ENCODE peak calls at places on chromosomes 3 and 15, in four cellular contexts. C, L, X and P are unnamed samples.
A peak's percentile ranks its signal among the peaks of the same experiment; 100 is the strongest.

GRCh38 chr3:97817965-97818364 is 3.8 kb upstream of the CRYBG3 start:
- DNase-seq in C (no peak), L (no peak), X (no peak), P (no peak)

GRCh38 chr3:105093371-105093770 is 273.3 kb upstream of the ALCAM start:
- DNase-seq in C (no peak), L (no peak), X (no peak), P (no peak)

GRCh38 chr3:195240939-195241338 is 30.0 kb downstream of the XXYLT1 start:
- DNase-seq in C (no peak), L (no peak), X (peak; percentile 77), P (no peak)

GRCh38 chr15:72784233-72784876 is 797 bp upstream of the ADPGK start:
- DNase-seq in C (peak; percentile 91), L (peak; percentile 92), X (no peak), P (peak; percentile 91)

GRCh38 chr3:9373443-9373842 is 10.6 kb downstream of the THUMPD3 start:
- DNase-seq in C (no peak), L (no peak), X (no peak), P (no peak)

GRCh38 chr3:65751123-65751700 is 287.5 kb downstream of the MAGI1 start:
- DNase-seq in C (peak; percentile 50), L (peak; percentile 64), X (no peak), P (peak; percentile 44)

GRCh38 chr3:149386299-149386606 is 8.8 kb upstream of the TM4SF1 start:
- DNase-seq in C (no peak), L (no peak), X (no peak), P (no peak)

GRCh38 chr3:78633626-78634025 is 1134.2 kb downstream of the ROBO1 start:
- DNase-seq in C (no peak), L (peak; percentile 69), X (no peak), P (no peak)

GRCh38 chr3:179546814-179547241 is 15.9 kb upstream of the ACTL6A start:
- DNase-seq in C (no peak), L (no peak), X (no peak), P (no peak)

GRCh38 chr3:69079269-69080159 is 651 bp downstream of the UBA3 start:
- DNase-seq in C (no peak), L (no peak), X (no peak), P (no peak)

GRCh38 chr15:43235536-43235935 is 14.7 kb upstream of the EPB42 start:
- DNase-seq in C (no peak), L (no peak), X (no peak), P (no peak)

GRCh38 chr3:6799264-6799915 is 61.5 kb upstream of the GRM7 start:
- DNase-seq in C (peak; percentile 6), L (peak; percentile 9), X (no peak), P (peak; percentile 7)

GRCh38 chr3:25834346-25834745 is 44.5 kb downstream of the OXSM start:
- DNase-seq in C (no peak), L (no peak), X (no peak), P (no peak)

GRCh38 chr15:92650256-92650655 is 5.3 kb downstream of the FAM174B start:
- DNase-seq in C (peak; percentile 29), L (peak; percentile 47), X (peak; percentile 72), P (no peak)

GRCh38 chr3:115814778-115815380 is 191.6 kb downstream of the GAP43 start:
- DNase-seq in C (peak; percentile 83), L (peak; percentile 80), X (no peak), P (peak; percentile 79)
- TF ChIP-seq CTCF in C (peak; percentile 90), L (peak; percentile 94), X (peak; percentile 93), P (peak; percentile 81)

DNA sequence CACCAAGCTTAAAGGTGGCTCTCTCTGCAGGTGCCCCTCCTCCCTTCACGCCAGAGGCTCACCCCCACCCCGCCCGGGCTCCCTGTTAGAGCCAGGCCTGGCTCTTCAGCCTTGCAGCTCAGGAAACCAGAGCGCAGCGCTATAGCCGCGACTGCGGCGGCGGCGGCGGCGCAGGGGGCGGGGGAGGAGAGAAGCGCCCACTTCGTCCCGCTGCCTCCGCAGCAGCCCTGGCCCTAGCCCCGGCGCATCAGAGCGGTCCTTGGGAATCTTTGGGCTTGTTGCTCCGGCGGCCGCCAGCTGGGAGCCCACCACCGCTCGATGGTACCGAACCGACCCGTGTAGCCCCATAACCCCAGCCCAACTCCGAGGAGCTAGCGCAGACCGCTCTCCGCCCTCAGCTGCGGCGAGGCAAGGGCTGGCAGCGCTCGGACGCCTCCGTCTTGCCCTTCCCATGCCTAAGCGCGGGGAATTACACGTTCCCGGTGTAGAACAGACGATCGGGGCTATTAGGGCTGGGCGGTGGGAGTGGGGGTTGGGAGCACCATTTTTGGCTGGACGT is 1.2 kb downstream of the RASGRF1 start:
- DNase-seq in C (no peak), L (no peak), X (no peak), P (no peak)
- H3K4me3 ChIP-seq in C (no peak overlapping the region), L (no peak overlapping the region), X (peak overlapping the region; percentile 5), P (no peak overlapping the region)

GRCh38 chr3:156816794-156817741 is 9.1 kb upstream of the LEKR1 start:
- DNase-seq in C (peak; percentile 84), L (peak; percentile 60), X (no peak), P (peak; percentile 87)
- TF ChIP-seq CTCF in C (peak; percentile 8), L (no peak), X (no peak), P (no peak)

GRCh38 chr15:70528270-70528706 is 235.1 kb downstream of the UACA start:
- DNase-seq in C (peak; percentile 50), L (peak; percentile 79), X (peak; percentile 42), P (peak; percentile 74)
- H3K4me3 ChIP-seq in C (no peak overlapping the region), L (no peak overlapping the region), X (no peak overlapping the region), P (no peak overlapping the region)

GRCh38 chr3:5021571-5022092 is 42.4 kb downstream of the BHLHE40 start:
- DNase-seq in C (peak; percentile 47), L (peak; percentile 24), X (no peak), P (peak; percentile 85)
- TF ChIP-seq CTCF in C (no peak), L (no peak), X (no peak), P (no peak)

DNA sequence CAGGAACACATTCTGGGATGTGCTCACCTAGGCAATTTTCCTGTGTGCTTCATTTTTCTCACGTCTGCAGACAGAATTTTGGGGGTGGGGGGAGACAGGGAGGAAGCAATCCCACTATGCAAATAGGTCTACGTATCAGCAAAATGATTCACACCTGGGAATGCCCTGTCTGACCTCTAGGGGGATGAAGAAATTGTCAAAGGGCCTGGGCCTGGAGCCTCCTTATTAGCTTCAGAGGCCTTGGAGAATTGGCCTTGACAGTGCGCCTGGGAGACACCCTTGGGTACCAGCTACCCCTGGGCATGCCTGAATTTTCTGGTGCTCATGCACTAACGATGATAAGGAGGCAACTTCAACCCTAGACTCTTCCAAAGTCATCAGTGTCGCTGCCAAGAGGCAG is 207.5 kb downstream of the CADPS start:
- DNase-seq in C (no peak), L (no peak), X (no peak), P (no peak)
- H3K4me3 ChIP-seq in C (no peak overlapping the region), L (no peak overlapping the region), X (no peak overlapping the region), P (no peak overlapping the region)

GRCh38 chr3:133377396-133377795 is 22.5 kb upstream of the BFSP2 start:
- DNase-seq in C (peak; percentile 77), L (peak; percentile 82), X (no peak), P (peak; percentile 76)
- TF ChIP-seq CTCF in C (peak; percentile 70), L (peak; percentile 75), X (peak; percentile 19), P (peak; percentile 63)

GRCh38 chr15:40354408-40355171 is 3.4 kb upstream of the DISP2 start:
- DNase-seq in C (peak; percentile 66), L (peak; percentile 72), X (no peak), P (no peak)
- H3K4me3 ChIP-seq in C (no peak overlapping the region), L (no peak overlapping the region), X (no peak overlapping the region), P (no peak overlapping the region)